ENCODE peak calls at places on chromosomes 6 and 20, in nine cellular contexts. One of them, this sample, is unnamed.

GRCh38 chr6:165515963-165516624 is 146.9 kb downstream of the PDE10A start:
- DNase-seq in H7: no peak
- DNase-seq in A549: peak
- DNase-seq in NCI-H226: peak
- DNase-seq in cerebellar cortex: no peak
- DNase-seq in stimulated activated CD8-positive, alpha-beta memory T cell treated with anti-CD3 and anti-CD28 coated beads, Interleukin-15, amount 100 ng/mL, for 4 hours: no peak
- DNase-seq in cardiac fibroblast: peak
- DNase-seq in naive thymus-derived CD8-positive, alpha-beta T cell: no peak
- DNase-seq in amniotic stem cell: no peak
- DNase-seq in this sample: no peak

GRCh38 chr6:158869010-158869603 is 49.9 kb upstream of the EZR start:
- DNase-seq in H7: no peak
- DNase-seq in amniotic stem cell: no peak
- DNase-seq in naive thymus-derived CD8-positive, alpha-beta T cell: no peak
- DNase-seq in stimulated activated CD8-positive, alpha-beta memory T cell treated with anti-CD3 and anti-CD28 coated beads, Interleukin-15, amount 100 ng/mL, for 4 hours: peak
- DNase-seq in NCI-H226: peak
- DNase-seq in cardiac fibroblast: no peak
- DNase-seq in cerebellar cortex: peak
- DNase-seq in A549: peak
- DNase-seq in this sample: no peak

GRCh38 chr6:144095134-144096002 is at the start of gene SF3B5:
- DNase-seq in NCI-H226: peak
- DNase-seq in cardiac fibroblast: peak
- DNase-seq in stimulated activated CD8-positive, alpha-beta memory T cell treated with anti-CD3 and anti-CD28 coated beads, Interleukin-15, amount 100 ng/mL, for 4 hours: peak
- DNase-seq in amniotic stem cell: peak
- DNase-seq in cerebellar cortex: peak
- DNase-seq in H7: peak
- DNase-seq in naive thymus-derived CD8-positive, alpha-beta T cell: peak
- DNase-seq in A549: peak
- DNase-seq in this sample: peak

GRCh38 chr6:108764580-108764950 is 83.7 kb upstream of the ARMC2 start:
- DNase-seq in H7: no peak
- DNase-seq in naive thymus-derived CD8-positive, alpha-beta T cell: no peak
- DNase-seq in amniotic stem cell: no peak
- DNase-seq in cardiac fibroblast: no peak
- DNase-seq in NCI-H226: no peak
- DNase-seq in A549: no peak
- DNase-seq in stimulated activated CD8-positive, alpha-beta memory T cell treated with anti-CD3 and anti-CD28 coated beads, Interleukin-15, amount 100 ng/mL, for 4 hours: no peak
- DNase-seq in cerebellar cortex: no peak
- DNase-seq in this sample: no peak

GRCh38 chr6:155493694-155494143 is 38.1 kb upstream of the NOX3 start:
- DNase-seq in A549: peak
- DNase-seq in cerebellar cortex: no peak
- DNase-seq in NCI-H226: peak
- DNase-seq in amniotic stem cell: peak
- DNase-seq in H7: no peak
- DNase-seq in stimulated activated CD8-positive, alpha-beta memory T cell treated with anti-CD3 and anti-CD28 coated beads, Interleukin-15, amount 100 ng/mL, for 4 hours: no peak
- DNase-seq in naive thymus-derived CD8-positive, alpha-beta T cell: no peak
- DNase-seq in cardiac fibroblast: peak
- DNase-seq in this sample: no peak

GRCh38 chr6:106913111-106913510 is 61.4 kb downstream of the CD24 start:
- DNase-seq in naive thymus-derived CD8-positive, alpha-beta T cell: no peak
- DNase-seq in stimulated activated CD8-positive, alpha-beta memory T cell treated with anti-CD3 and anti-CD28 coated beads, Interleukin-15, amount 100 ng/mL, for 4 hours: no peak
- DNase-seq in cerebellar cortex: no peak
- DNase-seq in A549: no peak
- DNase-seq in amniotic stem cell: no peak
- DNase-seq in cardiac fibroblast: no peak
- DNase-seq in NCI-H226: no peak
- DNase-seq in H7: no peak
- DNase-seq in this sample: no peak

GRCh38 chr6:78031228-78031627 is 378.4 kb downstream of the MEI4 start:
- DNase-seq in NCI-H226: no peak
- DNase-seq in cerebellar cortex: no peak
- DNase-seq in H7: no peak
- DNase-seq in naive thymus-derived CD8-positive, alpha-beta T cell: no peak
- DNase-seq in stimulated activated CD8-positive, alpha-beta memory T cell treated with anti-CD3 and anti-CD28 coated beads, Interleukin-15, amount 100 ng/mL, for 4 hours: no peak
- DNase-seq in cardiac fibroblast: no peak
- DNase-seq in amniotic stem cell: no peak
- DNase-seq in A549: no peak
- DNase-seq in this sample: no peak

GRCh38 chr20:49567421-49568256 is at the start of gene PTGIS:
- DNase-seq in amniotic stem cell: no peak
- DNase-seq in cardiac fibroblast: no peak
- DNase-seq in naive thymus-derived CD8-positive, alpha-beta T cell: no peak
- DNase-seq in H7: peak
- DNase-seq in cerebellar cortex: no peak
- DNase-seq in stimulated activated CD8-positive, alpha-beta memory T cell treated with anti-CD3 and anti-CD28 coated beads, Interleukin-15, amount 100 ng/mL, for 4 hours: no peak
- DNase-seq in NCI-H226: no peak
- DNase-seq in A549: no peak
- DNase-seq in this sample: no peak

GRCh38 chr6:160804639-160805038 is 102.6 kb downstream of the PLG start:
- DNase-seq in amniotic stem cell: no peak
- DNase-seq in naive thymus-derived CD8-positive, alpha-beta T cell: no peak
- DNase-seq in A549: no peak
- DNase-seq in cerebellar cortex: no peak
- DNase-seq in NCI-H226: no peak
- DNase-seq in cardiac fibroblast: no peak
- DNase-seq in H7: no peak
- DNase-seq in stimulated activated CD8-positive, alpha-beta memory T cell treated with anti-CD3 and anti-CD28 coated beads, Interleukin-15, amount 100 ng/mL, for 4 hours: no peak
- DNase-seq in this sample: no peak